ENCODE peak calls at places on chromosomes 16 and 17, in six cellular contexts. T, Q, H, S, C and I are unnamed samples. For H3K27me3, the result is how much of the 10 kb centered on the place peaks cover.

GRCh38 chr17:8162997-8163977 is 539 bp upstream of the VAMP2 start:
- DNase-seq in T (no peak), S (no peak), Q (peak), C (no peak), H (no peak), I (no peak)

GRCh38 chr16:57944961-57945739 is 25.8 kb downstream of the CNGB1 start:
- DNase-seq in C (no peak), Q (peak), H (no peak), S (no peak), T (no peak), I (no peak)

GRCh38 chr16:68752602-68753001 is 15.5 kb downstream of the CDH1 start:
- DNase-seq in T (no peak), H (no peak), C (no peak), Q (no peak), S (no peak), I (no peak)

GRCh38 chr17:68198931-68199836 is 48.7 kb upstream of the AMZ2 start:
- DNase-seq in T (no peak), Q (no peak), C (no peak), S (peak), H (no peak), I (no peak)

GRCh38 chr17:35088647-35088910 is 25.1 kb upstream of the RFFL start:
- DNase-seq in C (no peak), S (no peak), T (no peak), H (no peak), Q (no peak), I (no peak)

GRCh38 chr16:23509763-23510153 is 536 bp downstream of the GGA2 start:
- DNase-seq in S (no peak), H (peak), C (peak), Q (no peak), T (no peak), I (no peak)

GRCh38 chr16:49575352-49576172 is 202.0 kb downstream of the C16orf78 start:
- DNase-seq in Q (no peak), H (no peak), C (no peak), S (no peak), T (no peak), I (no peak)

GRCh38 chr16:22813946-22814325 is at the start of gene HS3ST2:
- DNase-seq in S (peak), C (peak), Q (no peak), T (no peak), H (no peak), I (no peak)

GRCh38 chr17:948284-948852 is 31.2 kb downstream of the NXN start:
- DNase-seq in C (no peak), T (no peak), H (no peak), Q (no peak), S (no peak), I (no peak)

GRCh38 chr16:65845466-65846209 is 520.9 kb upstream of the CDH5 start:
- DNase-seq in C (peak), S (no peak), Q (no peak), T (peak), H (peak), I (no peak)

GRCh38 chr17:3693829-3694231 is 2.1 kb downstream of the P2RX5 start:
- DNase-seq in H (no peak), C (no peak), S (no peak), Q (no peak), T (no peak), I (no peak)

GRCh38 chr17:14019186-14019956 is 49.9 kb upstream of the COX10 start:
- DNase-seq in Q (no peak), T (no peak), C (peak), H (peak), S (no peak), I (peak)

GRCh38 chr17:27793168-27793905 is 7.0 kb downstream of the NOS2 start:
- DNase-seq in H (no peak), C (peak), T (no peak), S (peak), Q (no peak), I (no peak)

GRCh38 chr16:84225571-84225970 is 14.2 kb downstream of the KCNG4 start:
- DNase-seq in C (no peak), S (peak), Q (no peak), T (no peak), H (no peak), I (no peak)

GRCh38 chr17:19248149-19248922 is 11.2 kb downstream of the EPN2 start:
- DNase-seq in C (no peak), H (no peak), T (no peak), S (no peak), Q (no peak), I (no peak)

GRCh38 chr17:43740541-43740940 is 18.1 kb downstream of the SOST start:
- DNase-seq in Q (no peak), H (peak), T (no peak), S (no peak), C (peak), I (no peak)

GRCh38 chr17:19306160-19307111 is 56.1 kb downstream of the B9D1 start:
- DNase-seq in Q (no peak), H (no peak), T (no peak), S (no peak), C (no peak), I (no peak)

GRCh38 chr17:32998893-32999240 is 7.2 kb downstream of the SPACA3 start:
- DNase-seq in T (no peak), Q (no peak), H (peak), C (peak), S (no peak), I (no peak)

GRCh38 chr17:75325827-75326586 is 36.8 kb upstream of the SLC25A19 start:
- DNase-seq in S (no peak), T (no peak), Q (no peak), H (peak), C (peak), I (no peak)

GRCh38 chr17:42518755-42519545 is 17.1 kb upstream of the NAGLU start:
- DNase-seq in H (no peak), Q (no peak), C (peak), T (peak), S (no peak), I (no peak)

GRCh38 chr16:13480801-13481200 is 439.2 kb upstream of the ERCC4 start:
- DNase-seq in T (no peak), H (no peak), S (no peak), Q (no peak), C (no peak), I (no peak)

GRCh38 chr16:67939507-67940435 is 3.1 kb upstream of the PSMB10 start:
- DNase-seq in S (no peak), Q (peak), C (no peak), T (no peak), H (no peak), I (no peak)

GRCh38 chr17:57921342-57921741 is 33.9 kb downstream of the CUEDC1 start:
- DNase-seq in S (no peak), T (no peak), C (peak), H (peak), Q (no peak), I (no peak)

GRCh38 chr16:22374311-22375116 is at the start of gene CDR2:
- DNase-seq in S (peak), C (peak), T (peak), H (peak), Q (peak), I (peak)

GRCh38 chr17:34486781-34487180 is 92.6 kb upstream of the TMEM132E start:
- DNase-seq in S (no peak), Q (no peak), T (no peak), H (no peak), C (no peak), I (no peak)

GRCh38 chr17:27559506-27559931 is 71.5 kb upstream of the LGALS9 start:
- DNase-seq in T (no peak), S (no peak), H (peak), Q (no peak), C (peak), I (peak)

GRCh38 chr16:56871172-56871593 is 6.2 kb downstream of the SLC12A3 start:
- DNase-seq in C (peak), S (no peak), Q (no peak), H (peak), T (no peak), I (no peak)

GRCh38 chr17:19787733-19788357 is 39.7 kb upstream of the ALDH3A1 start:
- DNase-seq in C (peak), H (peak), T (no peak), Q (no peak), S (no peak), I (no peak)

GRCh38 chr16:63458842-63459241 is 1422.6 kb upstream of the CDH8 start:
- DNase-seq in Q (no peak), H (no peak), C (no peak), T (no peak), S (no peak), I (no peak)

GRCh38 chr17:46814446-46814845 is 4.0 kb downstream of the WNT3 start:
- DNase-seq in Q (no peak), T (no peak), C (no peak), S (no peak), H (no peak), I (no peak)

GRCh38 chr17:67390646-67391480 is 13.8 kb downstream of the PITPNC1 start:
- DNase-seq in T (peak), C (peak), Q (peak), H (peak), S (no peak), I (peak)

GRCh38 chr17:19630035-19630434 is 18.5 kb upstream of the ALDH3A2 start:
- DNase-seq in H (no peak), S (no peak), T (no peak), C (no peak), Q (no peak), I (no peak)

GRCh38 chr17:40841246-40841645 is 18.8 kb upstream of the KRT10 start:
- DNase-seq in C (no peak), Q (no peak), H (no peak), S (no peak), T (no peak), I (no peak)

GRCh38 chr16:3609895-3610697 is 1.3 kb downstream of the SLX4 start:
- DNase-seq in H (no peak), Q (no peak), T (no peak), S (no peak), C (no peak), I (no peak)

GRCh38 chr16:24054649-24055560 is 201.2 kb upstream of the CACNG3 start:
- DNase-seq in Q (no peak), T (no peak), H (no peak), C (no peak), S (no peak), I (no peak)

GRCh38 chr17:45871718-45872117 is 22.6 kb upstream of the MAPT start:
- DNase-seq in C (no peak), S (no peak), T (no peak), H (no peak), Q (no peak), I (no peak)

GRCh38 chr16:22186517-22186916 is 19.6 kb upstream of the EEF2K start:
- DNase-seq in Q (no peak), H (no peak), S (no peak), C (no peak), T (no peak), I (no peak)

GRCh38 chr17:14768923-14769322 is 468.0 kb downstream of the HS3ST3B1 start:
- DNase-seq in T (no peak), S (no peak), Q (no peak), H (no peak), C (no peak), I (no peak)

GRCh38 chr17:21467739-21468490 is 91.8 kb downstream of the KCNJ12 start:
- DNase-seq in S (no peak), H (no peak), T (no peak), Q (no peak), C (no peak), I (no peak)
- H3K27me3 ChIP-seq in S (under half), H (half or more), T (under half), Q (under half), C (under half), I (under half)

DNA sequence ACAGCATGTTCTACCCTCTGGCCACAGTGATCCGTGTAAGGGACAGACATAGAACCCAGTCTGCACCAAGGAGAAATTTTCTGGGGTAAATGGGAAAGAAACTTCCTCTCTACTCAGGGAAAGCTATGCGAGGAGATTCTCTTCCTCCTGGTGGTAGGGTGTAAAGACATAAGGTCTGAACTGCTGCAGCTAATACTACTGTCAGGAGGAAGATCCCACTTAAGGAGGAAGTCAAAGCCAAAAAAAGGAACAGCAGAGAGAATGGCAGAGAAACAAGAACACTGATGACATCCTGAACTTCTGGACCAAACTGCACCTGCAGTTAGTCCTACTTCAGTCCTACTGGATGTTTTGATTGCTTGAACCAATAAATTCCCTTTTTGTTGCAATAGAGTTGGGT is 7.1 kb upstream of the TM4SF5 start:
- DNase-seq in C (no peak), Q (no peak), H (no peak), T (no peak), S (no peak), I (no peak)
- H3K27ac ChIP-seq in C (no peak), Q (peak), H (no peak), T (no peak), S (no peak), I (no peak)

DNA sequence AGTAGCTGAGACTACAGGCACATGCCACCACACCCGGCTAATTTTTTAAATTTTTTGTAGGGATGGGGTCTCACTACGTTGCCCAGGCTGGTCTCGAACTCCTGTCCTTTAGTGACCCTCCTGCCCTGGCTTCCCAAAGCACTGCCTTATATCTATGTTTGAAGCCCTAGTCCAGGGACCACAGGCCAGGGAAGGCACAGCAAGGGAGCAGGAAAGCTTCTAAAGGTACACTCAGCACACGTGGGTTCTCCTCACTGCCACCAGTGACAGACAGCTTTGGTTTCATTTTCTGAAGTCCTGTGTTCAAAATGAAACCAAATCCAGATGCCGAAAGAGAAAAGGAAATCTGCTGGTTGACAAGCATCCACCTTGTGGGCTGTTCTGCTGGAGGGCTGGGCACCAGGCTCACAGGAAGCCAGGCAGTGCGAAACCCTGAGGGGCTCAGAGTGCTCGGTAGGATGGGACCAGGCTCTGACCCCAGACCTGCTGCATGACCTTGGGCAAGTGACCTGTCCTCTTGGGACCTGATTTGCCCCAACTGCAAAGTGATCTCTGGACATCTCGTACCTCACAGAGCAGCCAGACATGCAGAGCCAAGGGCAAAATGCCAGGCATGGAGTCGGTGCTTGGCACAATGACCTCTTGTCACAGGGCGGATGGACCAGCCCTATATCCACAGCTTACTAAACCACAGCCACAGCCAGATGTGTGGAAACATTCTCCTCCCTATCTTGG is 2.7 kb upstream of the SOCS1 start:
- DNase-seq in T (no peak), H (no peak), C (no peak), Q (peak), S (no peak), I (no peak)
- H3K27me3 ChIP-seq in T (under half), H (under half), C (under half), Q (under half), S (under half), I (under half)

GRCh38 chr16:7716924-7717323 is 384.3 kb downstream of the RBFOX1 start:
- DNase-seq in C (no peak), H (no peak), S (no peak), Q (no peak), T (no peak), I (no peak)
- H3K27ac ChIP-seq in C (no peak), H (no peak), S (no peak), Q (no peak), T (no peak), I (no peak)

DNA sequence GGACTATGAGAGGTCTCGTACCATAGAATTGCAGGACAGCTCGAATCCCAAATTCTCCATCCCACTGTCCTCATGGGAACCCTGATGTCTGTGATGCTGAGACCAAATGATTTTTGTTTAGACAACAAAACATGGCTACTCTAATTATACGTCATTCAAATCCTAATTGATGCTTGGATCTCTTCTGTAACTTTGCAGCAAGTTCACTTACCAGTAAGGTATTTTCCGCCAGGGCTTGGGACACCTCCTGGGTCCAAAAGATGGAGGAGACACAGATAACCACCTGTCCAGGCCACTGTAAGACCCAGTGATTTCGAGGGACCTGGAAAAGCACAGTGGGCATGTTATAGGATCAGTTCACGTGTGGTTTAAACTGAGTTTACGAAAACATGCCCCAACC is 92.8 kb downstream of the DNAH3 start:
- DNase-seq in H (no peak), Q (no peak), T (no peak), C (no peak), S (no peak), I (no peak)
- H3K27me3 ChIP-seq in H (under half), Q (under half), T (under half), C (under half), S (under half), I (under half)

DNA sequence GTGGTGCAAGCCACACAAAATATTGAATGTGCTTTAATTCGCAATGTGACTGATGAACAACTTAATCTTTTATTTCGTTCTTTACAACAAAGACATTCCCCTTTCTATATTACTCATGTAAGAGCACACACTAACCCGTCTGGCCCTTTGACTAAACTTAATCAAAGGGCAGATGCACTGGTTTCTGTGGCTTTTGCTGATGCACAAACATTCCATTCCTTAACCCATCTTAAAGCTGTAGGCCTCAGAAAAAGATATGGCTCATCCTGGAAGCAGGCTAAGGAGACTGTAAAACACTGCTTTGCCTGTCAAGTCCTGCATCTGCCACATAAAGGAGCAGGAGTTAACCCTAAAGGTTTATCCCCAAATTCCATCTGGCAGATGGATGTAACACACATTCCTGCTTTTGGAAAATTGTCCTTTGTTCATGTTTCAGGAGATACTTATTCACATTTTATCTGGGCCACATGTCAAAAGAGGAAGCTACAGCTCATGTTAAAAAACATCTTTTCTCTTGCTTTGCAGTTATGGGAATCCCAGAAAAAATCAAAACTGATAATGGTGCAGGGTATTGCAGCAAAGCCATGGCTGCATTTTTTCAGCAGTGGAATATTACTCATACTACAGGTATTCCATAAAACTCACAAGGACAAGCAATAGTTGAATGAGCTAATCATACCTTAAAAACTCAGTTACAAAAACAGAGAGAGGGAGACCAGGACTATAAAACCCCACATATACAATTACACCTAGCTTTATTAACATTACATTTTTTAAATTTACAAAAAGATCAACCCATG is 137.2 kb downstream of the AHSP start:
- DNase-seq in Q (no peak), C (peak), H (peak), T (no peak), S (no peak), I (no peak)
- H3K27ac ChIP-seq in Q (no peak), C (no peak), H (no peak), T (no peak), S (no peak), I (no peak)

DNA sequence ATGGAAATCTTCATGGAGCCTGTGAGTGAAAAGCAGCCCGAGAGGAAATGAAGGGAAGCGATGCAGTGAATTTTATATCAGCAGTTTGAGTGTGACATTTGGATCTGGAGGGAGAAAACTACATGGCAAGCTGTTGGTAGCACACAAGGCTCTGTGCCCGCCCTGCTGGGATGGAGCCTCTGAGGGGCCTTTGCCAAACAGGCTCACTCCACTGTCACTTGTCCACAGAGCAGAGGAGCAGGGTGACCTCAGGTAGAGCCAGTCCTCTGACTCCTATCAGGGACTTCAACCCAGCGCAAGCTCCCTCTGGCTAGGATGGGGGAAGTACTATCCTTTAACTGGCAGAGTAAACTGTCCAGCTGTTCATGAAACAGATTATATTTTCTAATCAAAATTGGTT is 28.0 kb upstream of the PMFBP1 start:
- DNase-seq in S (no peak), T (no peak), C (no peak), H (no peak), Q (no peak), I (no peak)
- H3K27me3 ChIP-seq in S (under half), T (under half), C (under half), H (under half), Q (under half), I (under half)

GRCh38 chr16:1445518-1446197 is 1.3 kb upstream of the CCDC154 start:
- DNase-seq in H (no peak), S (no peak), T (no peak), Q (no peak), C (no peak), I (no peak)
- H3K27ac ChIP-seq in H (no peak), S (no peak), T (no peak), Q (no peak), C (no peak), I (no peak)